ENCODE peak calls at places on chromosome 13, in eight cellular contexts. Z is tibial artery; R is CD8-positive, alpha-beta T cell; L is fibroblast of mammary gland; P is glutamatergic neuron; X is testis; O is cardiac fibroblast; V is hepatocyte. S is an unnamed sample.

GRCh38 chr13:72820898-72821279 is 39.0 kb downstream of the PIBF1 start:
- DNase-seq in Z (no peak), L (no peak), X (no peak), V (no peak), P (no peak), O (no peak), R (no peak), S (no peak)

GRCh38 chr13:26719356-26719945 is 41.1 kb downstream of the GPR12 start:
- DNase-seq in Z (no peak), V (no peak), O (no peak), X (no peak), L (no peak), P (no peak), R (no peak), S (peak)

GRCh38 chr13:109974354-109974753 is 188.0 kb upstream of the IRS2 start:
- DNase-seq in Z (no peak), V (no peak), X (no peak), L (peak), P (no peak), R (no peak), O (peak), S (no peak)

GRCh38 chr13:36582977-36583376 is 90.8 kb upstream of the SERTM1 start:
- DNase-seq in Z (no peak), P (no peak), R (no peak), X (no peak), O (no peak), V (no peak), L (no peak), S (no peak)

GRCh38 chr13:69585656-69586055 is 522.0 kb upstream of the ATXN8OS start:
- DNase-seq in V (no peak), R (no peak), O (no peak), P (no peak), L (no peak), X (no peak), Z (no peak), S (no peak)

GRCh38 chr13:62837895-62838294 is 1422.2 kb upstream of the PCDH20 start:
- DNase-seq in V (no peak), X (no peak), R (no peak), Z (no peak), O (no peak), L (peak), P (no peak), S (no peak)

GRCh38 chr13:27770809-27771208 is 21.5 kb upstream of the GSX1 start:
- DNase-seq in L (peak), R (peak), P (peak), V (peak), O (peak), X (no peak), Z (no peak), S (peak)

GRCh38 chr13:68850160-68850559 is 1257.5 kb upstream of the ATXN8OS start:
- DNase-seq in P (no peak), O (no peak), R (no peak), Z (no peak), X (no peak), L (no peak), V (peak), S (no peak)

GRCh38 chr13:95349267-95349666 is 48.0 kb upstream of the ABCC4 start:
- DNase-seq in P (no peak), R (no peak), O (peak), L (peak), V (no peak), Z (no peak), X (no peak), S (no peak)

GRCh38 chr13:66353664-66354063 is 876.5 kb downstream of the PCDH9 start:
- DNase-seq in V (peak), X (no peak), O (peak), Z (no peak), R (no peak), P (no peak), L (no peak), S (no peak)

GRCh38 chr13:92994056-92994455 is 232.6 kb upstream of the GPC6 start:
- DNase-seq in R (no peak), O (peak), P (no peak), L (peak), Z (no peak), X (no peak), V (no peak), S (no peak)

GRCh38 chr13:73715910-73716257 is 418.3 kb downstream of the KLF12 start:
- DNase-seq in P (no peak), Z (no peak), V (no peak), R (no peak), O (no peak), L (no peak), X (no peak), S (no peak)

GRCh38 chr13:101942038-101942437 is 459.8 kb downstream of the FGF14 start:
- DNase-seq in L (peak), X (peak), O (peak), R (no peak), P (peak), Z (peak), V (peak), S (peak)

GRCh38 chr13:31200636-31200970 is 828 bp downstream of the B3GLCT start:
- DNase-seq in L (no peak), R (peak), O (no peak), V (peak), Z (peak), X (peak), P (peak), S (peak)

GRCh38 chr13:110957181-110957884 is 42.5 kb upstream of the ANKRD10 start:
- DNase-seq in L (peak), Z (no peak), O (peak), P (no peak), X (no peak), V (no peak), R (no peak), S (peak)

GRCh38 chr13:108643646-108644353 is 14.4 kb downstream of the MYO16 start:
- DNase-seq in Z (no peak), X (no peak), V (no peak), P (no peak), O (no peak), R (no peak), L (no peak), S (no peak)

GRCh38 chr13:42363941-42364612 is 92.1 kb downstream of the AKAP11 start:
- DNase-seq in X (no peak), O (peak), R (no peak), V (no peak), L (peak), P (no peak), Z (no peak), S (no peak)

GRCh38 chr13:101090287-101090686 is 326.0 kb downstream of the NALCN start:
- DNase-seq in Z (no peak), V (no peak), R (no peak), L (no peak), P (no peak), O (no peak), X (no peak), S (no peak)

DNA sequence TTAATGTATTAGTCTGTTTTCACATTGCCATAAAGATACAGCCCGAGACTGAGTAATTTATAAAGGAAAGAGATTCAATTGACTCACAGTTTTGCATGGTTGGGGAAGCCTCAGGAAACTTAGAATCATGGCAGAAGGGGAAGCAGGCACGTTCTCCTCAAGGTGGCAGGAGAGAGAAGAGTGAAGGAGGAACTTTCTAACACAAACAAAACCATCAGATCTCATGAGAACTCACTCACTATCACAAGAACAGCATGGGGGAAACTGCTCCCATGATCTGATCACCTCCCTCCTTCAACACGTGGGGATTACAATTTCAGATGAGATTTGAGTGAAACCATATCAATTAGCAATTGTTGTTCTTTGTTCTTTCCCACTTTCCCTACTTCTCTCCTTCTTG is 689.0 kb upstream of the SLITRK1 start:
- DNase-seq in R (no peak), X (no peak), Z (no peak), P (no peak), O (no peak), V (no peak), L (no peak), S (no peak)
- TF ChIP-seq CTCF in R (no peak), X (no peak), Z (no peak), P (no peak), O (no peak), V (no peak), L (no peak), S (no peak)

GRCh38 chr13:41075034-41075433 is 13.7 kb downstream of the WBP4 start:
- DNase-seq in L (peak), P (no peak), O (peak), V (peak), Z (no peak), X (no peak), R (peak), S (peak)
- TF ChIP-seq CTCF in L (peak), P (peak), O (peak), V (peak), Z (peak), X (peak), R (peak), S (peak)

GRCh38 chr13:112392719-112393118 is 16.6 kb downstream of the SPACA7 start:
- DNase-seq in R (no peak), L (no peak), V (no peak), X (no peak), O (no peak), P (no peak), Z (no peak), S (no peak)
- TF ChIP-seq CTCF in R (no peak), L (no peak), V (no peak), X (no peak), O (no peak), P (no peak), Z (no peak), S (no peak)

GRCh38 chr13:105144020-105144419 is 1391.4 kb downstream of the EFNB2 start:
- DNase-seq in O (no peak), V (no peak), Z (no peak), R (no peak), L (no peak), P (no peak), X (no peak), S (no peak)
- TF ChIP-seq CTCF in O (no peak), V (no peak), Z (no peak), R (no peak), L (no peak), P (no peak), X (no peak), S (no peak)

S was measured in endothelial cell.